ENCODE peak calls at places on chromosomes 2 and 18, in six cellular contexts. G, Q, H, A, W and P are unnamed samples.
A peak's percentile ranks its signal among the peaks of the same experiment; 100 is the strongest.

GRCh38 chr2:179096090-179096489 is 46.2 kb upstream of the CCDC141 start:
- DNase-seq in G (no peak), Q (no peak), H (no peak), A (no peak), W (no peak), P (no peak)

GRCh38 chr2:200662727-200663126 is 76.9 kb downstream of the AOX1 start:
- DNase-seq in G (no peak), Q (no peak), H (no peak), A (no peak), W (no peak), P (peak; percentile 76)

GRCh38 chr2:134277223-134277622 is 23.4 kb downstream of the MGAT5 start:
- DNase-seq in G (no peak), Q (no peak), H (no peak), A (no peak), W (no peak), P (no peak)

GRCh38 chr2:130834091-130834922 is 2.4 kb upstream of the ARHGEF4 start:
- DNase-seq in G (no peak), Q (no peak), H (no peak), A (no peak), W (no peak), P (peak; percentile 5)

GRCh38 chr18:32922951-32923430 is 150.2 kb upstream of the KLHL14 start:
- DNase-seq in G (no peak), Q (no peak), H (no peak), A (no peak), W (no peak), P (no peak)

GRCh38 chr2:120397362-120397811 is 51.5 kb downstream of the INHBB start:
- DNase-seq in G (no peak), Q (peak; percentile 47), H (no peak), A (no peak), W (no peak), P (no peak)

GRCh38 chr18:9756566-9757470 is 48.7 kb downstream of the RAB31 start:
- DNase-seq in G (no peak), Q (no peak), H (no peak), A (no peak), W (no peak), P (no peak)

GRCh38 chr2:195447353-195447975 is 209.6 kb upstream of the SLC39A10 start:
- DNase-seq in G (no peak), Q (no peak), H (no peak), A (no peak), W (no peak), P (no peak)

GRCh38 chr2:77095096-77095495 is 427.1 kb downstream of the LRRTM4 start:
- DNase-seq in G (no peak), Q (no peak), H (no peak), A (no peak), W (no peak), P (no peak)

GRCh38 chr18:63963610-63964256 is 6.1 kb upstream of the SERPINB8 start:
- DNase-seq in G (peak; percentile 42), Q (no peak), H (peak; percentile 41), A (no peak), W (no peak), P (peak; percentile 81)

GRCh38 chr2:18626256-18626668 is 36.9 kb upstream of the NT5C1B start:
- DNase-seq in G (no peak), Q (no peak), H (no peak), A (no peak), W (no peak), P (peak; percentile 94)

GRCh38 chr2:109399061-109399460 is 214.7 kb downstream of the SEPTIN10 start:
- DNase-seq in G (no peak), Q (no peak), H (no peak), A (no peak), W (no peak), P (peak; percentile 40)

GRCh38 chr2:102514061-102514785 is 41.2 kb downstream of the SLC9A4 start:
- DNase-seq in G (no peak), Q (no peak), H (peak; percentile 73), A (no peak), W (no peak), P (peak; percentile 90)

GRCh38 chr18:8610442-8610801 is 1.2 kb downstream of the RAB12 start:
- DNase-seq in G (no peak), Q (no peak), H (no peak), A (no peak), W (no peak), P (peak; percentile 45)

GRCh38 chr2:171225302-171225980 is 64.7 kb upstream of the TLK1 start:
- DNase-seq in G (no peak), Q (no peak), H (peak; percentile 24), A (no peak), W (no peak), P (peak; percentile 92)

GRCh38 chr2:217142649-217143266 is 282.9 kb upstream of the TNP1 start:
- DNase-seq in G (no peak), Q (no peak), H (peak; percentile 32), A (no peak), W (no peak), P (peak; percentile 14)

GRCh38 chr2:157722580-157723234 is 94.0 kb upstream of the ACVR1C start:
- DNase-seq in G (no peak), Q (no peak), H (no peak), A (no peak), W (no peak), P (peak; percentile 17)

GRCh38 chr2:206028101-206028500 is 57.9 kb downstream of the INO80D start:
- DNase-seq in G (no peak), Q (no peak), H (no peak), A (no peak), W (no peak), P (no peak)